ENCODE peak calls at places on chromosomes 16 and 17, in seven cellular contexts. R is IMR-90, X is H9, F is mesenchymal stem cell, C is H1, M is trophoblast cell, Q is mesendoderm. W is an unnamed sample.

GRCh38 chr16:56547120-56547948 is 17.5 kb upstream of the MT4 start:
- DNase-seq in R (peak), X (peak), F (peak), C (peak), M (no peak), Q (peak), W (peak)

GRCh38 chr17:37094391-37094790 is 145.6 kb downstream of the AATF start:
- DNase-seq in R (no peak), X (no peak), F (no peak), C (no peak), M (no peak), Q (no peak), W (no peak)

GRCh38 chr17:56029980-56030624 is 123.2 kb upstream of the ANKFN1 start:
- DNase-seq in R (no peak), X (no peak), F (no peak), C (no peak), M (no peak), Q (peak), W (no peak)

GRCh38 chr17:8464941-8465340 is 29.3 kb downstream of the NDEL1 start:
- DNase-seq in R (no peak), X (no peak), F (no peak), C (no peak), M (no peak), Q (no peak), W (no peak)

GRCh38 chr17:35847006-35847405 is 21.7 kb downstream of the HEATR9 start:
- DNase-seq in R (no peak), X (no peak), F (no peak), C (no peak), M (no peak), Q (no peak), W (no peak)

GRCh38 chr17:82338858-82339633 is 5.5 kb upstream of the SECTM1 start:
- DNase-seq in R (peak), X (no peak), F (peak), C (no peak), M (peak), Q (peak), W (no peak)

GRCh38 chr17:8823279-8823678 is 24.1 kb upstream of the MFSD6L start:
- DNase-seq in R (no peak), X (no peak), F (no peak), C (no peak), M (no peak), Q (no peak), W (no peak)

GRCh38 chr16:73176577-73177013 is 128.7 kb upstream of the ZFHX3 start:
- DNase-seq in R (peak), X (no peak), F (peak), C (no peak), M (peak), Q (peak), W (no peak)

GRCh38 chr16:85390511-85391174 is 222.5 kb upstream of the GSE1 start:
- DNase-seq in R (peak), X (no peak), F (peak), C (no peak), M (peak), Q (no peak), W (no peak)

GRCh38 chr16:12340151-12340733 is 363.7 kb downstream of the SNX29 start:
- DNase-seq in R (peak), X (peak), F (peak), C (no peak), M (peak), Q (peak), W (no peak)

GRCh38 chr17:79562806-79563141 is 48.1 kb downstream of the RBFOX3 start:
- DNase-seq in R (no peak), X (no peak), F (no peak), C (no peak), M (no peak), Q (no peak), W (no peak)

GRCh38 chr17:17853811-17854527 is 17.2 kb upstream of the SREBF1 start:
- DNase-seq in R (no peak), X (no peak), F (no peak), C (no peak), M (no peak), Q (no peak), W (no peak)

GRCh38 chr17:53168413-53168812 is 654.3 kb upstream of the KIF2B start:
- DNase-seq in R (no peak), X (no peak), F (no peak), C (no peak), M (no peak), Q (no peak), W (no peak)

GRCh38 chr17:41957058-41957868 is 9.3 kb upstream of the CNP start:
- DNase-seq in R (peak), X (peak), F (peak), C (no peak), M (no peak), Q (peak), W (no peak)

GRCh38 chr16:2686912-2687507 is 4.7 kb downstream of the KCTD5 start:
- DNase-seq in R (no peak), X (no peak), F (no peak), C (no peak), M (no peak), Q (no peak), W (no peak)

GRCh38 chr16:8474576-8474975 is 115.7 kb downstream of the TMEM114 start:
- DNase-seq in R (no peak), X (no peak), F (no peak), C (no peak), M (no peak), Q (no peak), W (no peak)

GRCh38 chr17:27323538-27324212 is 29.8 kb downstream of the WSB1 start:
- DNase-seq in R (peak), X (peak), F (peak), C (no peak), M (peak), Q (peak), W (no peak)

GRCh38 chr17:77151236-77151635 is 10.5 kb downstream of the SEC14L1 start:
- DNase-seq in R (no peak), X (no peak), F (no peak), C (no peak), M (no peak), Q (no peak), W (no peak)

GRCh38 chr17:7651097-7651958 is 602 bp downstream of the ATP1B2 start:
- DNase-seq in R (no peak), X (peak), F (no peak), C (no peak), M (no peak), Q (no peak), W (peak)

GRCh38 chr17:57406981-57407286 is 150.6 kb downstream of the MSI2 start:
- DNase-seq in R (no peak), X (no peak), F (no peak), C (no peak), M (no peak), Q (no peak), W (no peak)

GRCh38 chr16:4383591-4384495 is 12.2 kb downstream of the VASN start:
- DNase-seq in R (no peak), X (no peak), F (no peak), C (no peak), M (no peak), Q (no peak), W (no peak)

GRCh38 chr17:19534562-19535149 is 1.0 kb downstream of the SLC47A1 start:
- DNase-seq in R (no peak), X (no peak), F (no peak), C (no peak), M (no peak), Q (no peak), W (no peak)

GRCh38 chr17:32463304-32463703 is 19.0 kb downstream of the PSMD11 start:
- DNase-seq in R (no peak), X (no peak), F (no peak), C (no peak), M (no peak), Q (no peak), W (no peak)

GRCh38 chr16:27995378-27995777 is 68.1 kb downstream of the GSG1L start:
- DNase-seq in R (no peak), X (no peak), F (no peak), C (no peak), M (no peak), Q (no peak), W (no peak)

GRCh38 chr17:47298712-47299111 is 25.0 kb upstream of the EFCAB13 start:
- DNase-seq in R (no peak), X (no peak), F (no peak), C (no peak), M (no peak), Q (no peak), W (no peak)

GRCh38 chr17:40646791-40647548 is 648 bp downstream of the SMARCE1 start:
- DNase-seq in R (peak), X (no peak), F (peak), C (no peak), M (peak), Q (peak), W (no peak)

GRCh38 chr17:11331790-11332526 is 90.9 kb downstream of the SHISA6 start:
- DNase-seq in R (no peak), X (no peak), F (no peak), C (no peak), M (no peak), Q (no peak), W (no peak)

DNA sequence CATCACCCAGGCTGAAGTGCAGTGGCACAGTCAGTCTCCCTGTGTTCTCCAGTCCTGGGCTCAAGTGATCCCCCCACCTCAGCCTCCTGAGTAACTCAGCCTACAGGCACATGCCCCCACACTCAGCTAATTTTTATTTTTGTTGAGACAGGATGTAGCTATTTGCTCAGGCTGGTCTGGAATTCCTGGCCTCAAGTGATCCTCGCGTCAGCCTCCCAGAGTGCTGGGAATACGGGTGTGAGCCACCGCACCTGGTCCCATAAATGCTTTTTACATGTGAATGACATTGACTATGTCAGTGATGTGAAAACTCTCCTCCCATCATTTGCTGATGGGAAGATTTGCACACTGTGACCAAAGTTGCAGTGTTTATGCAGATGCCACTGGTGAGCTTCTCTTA is 15.0 kb downstream of the PLCD3 start:
- DNase-seq in R (no peak), X (no peak), F (no peak), C (no peak), M (peak), Q (no peak), W (no peak)
- H3K4ac ChIP-seq in R (no peak), X (no peak), F (no peak), C (no peak), M (no peak), Q (no peak), W (no peak)

DNA sequence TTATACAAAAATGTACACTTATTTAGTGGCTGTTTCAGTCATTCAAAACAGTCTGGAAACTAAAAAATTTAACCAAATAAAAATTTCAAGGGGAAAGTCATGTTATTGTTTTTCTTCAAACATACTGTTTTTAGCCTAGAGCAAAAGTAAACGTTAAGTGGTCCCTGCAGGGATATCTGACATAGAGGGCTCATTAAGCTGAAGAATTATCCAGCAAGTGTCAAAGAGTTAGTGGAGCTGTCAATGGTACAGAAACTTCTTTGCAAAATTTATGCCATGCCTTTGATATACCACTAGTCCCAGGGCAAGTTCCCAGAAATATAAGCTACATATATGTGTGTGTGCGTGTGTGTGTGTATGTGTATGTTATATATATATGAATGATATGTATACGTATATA is 894.2 kb downstream of the KCNJ2 start:
- DNase-seq in R (no peak), X (no peak), F (no peak), C (no peak), M (no peak), Q (no peak), W (no peak)
- H3K4ac ChIP-seq in R (no peak), X (no peak), F (no peak), C (no peak), M (no peak), Q (no peak), W (no peak)

GRCh38 chr16:89784409-89784808 is 32.0 kb downstream of the FANCA start:
- DNase-seq in R (no peak), X (no peak), F (no peak), C (no peak), M (no peak), Q (no peak), W (no peak)

GRCh38 chr16:89779231-89779912 is 37.1 kb downstream of the FANCA start:
- DNase-seq in R (no peak), X (no peak), F (no peak), C (no peak), M (no peak), Q (no peak), W (no peak)

GRCh38 chr16:89782489-89782888 is 34.0 kb downstream of the FANCA start:
- DNase-seq in R (no peak), X (no peak), F (no peak), C (no peak), M (no peak), Q (no peak), W (no peak)

GRCh38 chr16:89775223-89775622 is 41.2 kb downstream of the FANCA start:
- DNase-seq in R (no peak), X (no peak), F (no peak), C (no peak), M (no peak), Q (no peak), W (no peak)

DNA sequence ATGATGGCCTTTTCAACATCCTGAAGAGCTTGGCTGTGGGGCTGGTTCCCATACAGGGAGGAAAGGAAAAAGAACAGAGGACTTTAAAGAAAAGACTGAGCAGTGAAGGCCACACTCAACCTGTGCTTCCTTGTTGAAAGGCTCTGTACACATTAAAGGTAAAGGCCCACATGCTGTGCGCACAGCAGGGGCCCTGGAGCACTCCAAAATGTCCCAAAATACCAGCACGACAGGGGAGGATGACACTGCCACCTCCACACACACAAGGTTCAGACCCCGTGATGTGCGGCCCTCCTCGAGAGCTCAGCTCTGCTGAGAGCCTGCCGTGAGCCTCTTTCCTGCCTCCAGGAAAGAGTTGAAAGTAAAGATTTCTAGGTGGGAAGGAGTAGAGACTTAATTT is 36.5 kb downstream of the FANCA start:
- DNase-seq in R (no peak), X (no peak), F (no peak), C (no peak), M (no peak), Q (no peak), W (no peak)
- H3K4ac ChIP-seq in R (no peak), X (no peak), F (no peak), C (no peak), M (no peak), Q (no peak), W (no peak)

GRCh38 chr16:89304181-89304851 is 86.8 kb downstream of the ZNF778 start:
- DNase-seq in R (no peak), X (no peak), F (no peak), C (no peak), M (no peak), Q (no peak), W (no peak)
- H3K4ac ChIP-seq in R (peak), X (no peak), F (no peak), C (no peak), M (no peak), Q (no peak), W (no peak)

GRCh38 chr17:63519972-63520882 is 2.9 kb upstream of the KCNH6 start:
- DNase-seq in R (no peak), X (no peak), F (no peak), C (no peak), M (no peak), Q (no peak), W (no peak)
- H3K4ac ChIP-seq in R (no peak), X (no peak), F (no peak), C (no peak), M (no peak), Q (no peak), W (no peak)

DNA sequence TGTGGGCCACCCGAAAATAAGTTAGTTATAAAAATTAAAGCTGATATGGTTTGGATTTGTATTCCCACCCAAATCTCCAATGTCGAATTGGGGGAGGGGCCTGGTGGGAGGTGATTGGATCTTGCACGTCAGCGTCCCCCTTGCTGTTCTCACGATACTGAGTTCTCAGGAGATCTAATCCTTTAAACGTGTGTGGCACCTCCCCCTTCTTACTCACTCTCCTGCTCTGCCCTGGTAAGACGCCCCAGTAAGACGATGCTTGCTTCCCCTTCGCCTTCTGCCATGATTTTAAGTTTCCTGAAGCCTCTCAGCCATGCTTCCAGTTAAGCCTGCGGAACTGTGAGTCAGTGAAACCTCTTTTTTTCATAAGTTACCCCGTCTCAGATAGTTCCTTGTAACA is 35.4 kb downstream of the SYCE1L start:
- DNase-seq in R (no peak), X (peak), F (no peak), C (no peak), M (no peak), Q (peak), W (no peak)
- H3K4ac ChIP-seq in R (no peak), X (no peak), F (no peak), C (no peak), M (no peak), Q (no peak), W (no peak)

DNA sequence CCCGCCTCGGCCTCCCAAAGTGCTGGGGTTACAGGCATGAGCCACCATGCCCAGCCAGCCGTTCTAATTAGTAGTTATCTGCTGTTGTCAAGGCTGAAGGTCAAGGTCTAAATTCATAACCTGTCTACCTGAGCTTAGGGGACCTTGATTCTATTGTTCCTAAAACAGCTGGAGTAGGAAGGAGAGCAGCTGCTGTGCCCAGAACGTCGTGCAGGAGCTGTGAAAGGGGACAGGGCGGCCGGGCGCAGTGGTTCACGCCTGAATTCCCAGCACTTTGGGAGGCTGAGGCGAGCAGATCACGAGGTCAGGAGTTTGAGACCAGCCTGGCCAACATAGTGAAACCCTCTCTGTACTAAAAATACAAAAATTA is 21.0 kb downstream of the TMEM94 start:
- DNase-seq in R (no peak), X (no peak), F (no peak), C (no peak), M (no peak), Q (no peak), W (no peak)
- H3K4ac ChIP-seq in R (no peak), X (no peak), F (no peak), C (no peak), M (no peak), Q (no peak), W (no peak)

GRCh38 chr16:24612656-24613055 is 73.3 kb downstream of the RBBP6 start:
- DNase-seq in R (no peak), X (no peak), F (no peak), C (no peak), M (no peak), Q (no peak), W (no peak)
- H3K4ac ChIP-seq in R (no peak), X (no peak), F (no peak), C (no peak), M (no peak), Q (no peak), W (no peak)